ENCODE peak calls at places on chromosomes 6 and 20, in seven cellular contexts. B is heart left ventricle, K is astrocyte of the spinal cord, J is NCI-H510A, E is NCI-H1105 treated with DMSO at 0.1 percent for 48 hours, C is endothelial cell of umbilical vein, F is fibroblast of mammary gland. O is an unnamed sample.

GRCh38 chr6:161418458-161418945 is 144.6 kb upstream of the AGPAT4 start:
- DNase-seq in J (no peak), C (peak), E (peak), K (peak), F (peak), B (no peak), O (peak)

GRCh38 chr6:12578751-12579150 is 137.8 kb upstream of the PHACTR1 start:
- DNase-seq in F (peak), E (no peak), K (peak), B (no peak), C (no peak), J (no peak), O (no peak)

GRCh38 chr20:22303523-22303922 is 280.8 kb downstream of the FOXA2 start:
- DNase-seq in E (no peak), K (no peak), F (peak), C (no peak), J (no peak), B (no peak), O (no peak)

GRCh38 chr6:145071836-145072235 is 663.5 kb downstream of the EPM2A start:
- DNase-seq in B (no peak), C (no peak), F (peak), K (peak), E (no peak), J (no peak), O (no peak)

GRCh38 chr6:157763129-157763893 is 59.7 kb upstream of the SNX9 start:
- DNase-seq in E (peak), J (peak), C (peak), K (peak), B (no peak), F (peak), O (no peak)

GRCh38 chr20:45355209-45355608 is 7.0 kb upstream of the SDC4 start:
- DNase-seq in J (no peak), B (no peak), C (no peak), E (no peak), F (peak), K (peak), O (no peak)

GRCh38 chr20:53914091-53914860 is 156.1 kb downstream of the BCAS1 start:
- DNase-seq in B (no peak), F (no peak), E (no peak), K (peak), C (no peak), J (no peak), O (no peak)

GRCh38 chr6:156699017-156699421 is 78.2 kb upstream of the ARID1B start:
- DNase-seq in F (peak), J (no peak), B (no peak), K (peak), C (peak), E (no peak), O (no peak)

GRCh38 chr6:87660226-87660886 is 41.7 kb downstream of the AKIRIN2 start:
- DNase-seq in C (peak), J (no peak), E (no peak), B (no peak), K (peak), F (peak), O (no peak)

GRCh38 chr20:32429343-32429742 is 71.2 kb downstream of the ASXL1 start:
- DNase-seq in B (no peak), F (no peak), E (no peak), K (no peak), J (no peak), C (no peak), O (no peak)

GRCh38 chr6:10576226-10576625 is 55.1 kb downstream of the GCNT2 start:
- DNase-seq in K (no peak), C (peak), E (no peak), J (no peak), B (no peak), F (no peak), O (no peak)

GRCh38 chr20:12058201-12058600 is 140.5 kb downstream of the BTBD3 start:
- DNase-seq in J (no peak), K (peak), E (no peak), C (no peak), B (no peak), F (no peak), O (no peak)

GRCh38 chr6:23302499-23302898 is 733.1 kb downstream of the HDGFL1 start:
- DNase-seq in J (no peak), E (no peak), K (no peak), C (peak), F (no peak), B (no peak), O (no peak)

GRCh38 chr20:51318058-51318960 is 224.2 kb downstream of the NFATC2 start:
- DNase-seq in J (no peak), E (peak), C (peak), F (peak), K (no peak), B (no peak), O (no peak)

GRCh38 chr6:142913511-142914047 is 31.4 kb downstream of the HIVEP2 start:
- DNase-seq in J (no peak), B (no peak), K (no peak), C (no peak), F (no peak), E (no peak), O (no peak)

GRCh38 chr6:37110455-37111155 is 59.3 kb upstream of the PIM1 start:
- DNase-seq in J (no peak), C (no peak), K (no peak), E (no peak), F (peak), B (no peak), O (no peak)

GRCh38 chr20:44642203-44643153 is 9.0 kb downstream of the ADA start:
- DNase-seq in K (peak), J (peak), B (peak), E (peak), C (peak), F (peak), O (peak)

GRCh38 chr6:11142296-11143027 is 30.9 kb upstream of the ERVFRD-1 start:
- DNase-seq in J (no peak), E (no peak), C (no peak), B (no peak), F (peak), K (no peak), O (no peak)

GRCh38 chr6:96304997-96305396 is 216.6 kb upstream of the UFL1 start:
- DNase-seq in F (no peak), E (no peak), J (no peak), B (no peak), K (no peak), C (no peak), O (no peak)

GRCh38 chr6:123520208-123520607 is 116.5 kb downstream of the TRDN start:
- DNase-seq in E (no peak), F (no peak), B (no peak), J (no peak), C (no peak), K (no peak), O (no peak)

O was measured in pulmonary artery endothelial cell.